ENCODE peak calls at places on chromosomes 16 and 17, in ten cellular contexts. One of them, this sample, is unnamed.

GRCh38 chr16:68993885-68994284 is 111.6 kb upstream of the HAS3 start:
- DNase-seq in prostate gland: no peak
- DNase-seq in tibial nerve: no peak
- DNase-seq in fibroblast of lung: peak
- DNase-seq in cardiac fibroblast: peak
- DNase-seq in fibroblast of the aortic adventitia: peak
- DNase-seq in stomach: no peak
- DNase-seq in BE2C: no peak
- DNase-seq in progenitor cell of endocrine pancreas: no peak
- DNase-seq in endodermal cell: no peak
- DNase-seq in this sample: peak

GRCh38 chr16:88999457-89000206 is 22.6 kb upstream of the CBFA2T3 start:
- DNase-seq in prostate gland: no peak
- DNase-seq in tibial nerve: no peak
- DNase-seq in fibroblast of lung: no peak
- DNase-seq in cardiac fibroblast: no peak
- DNase-seq in fibroblast of the aortic adventitia: no peak
- DNase-seq in stomach: no peak
- DNase-seq in BE2C: no peak
- DNase-seq in progenitor cell of endocrine pancreas: no peak
- DNase-seq in endodermal cell: peak
- DNase-seq in this sample: no peak

GRCh38 chr17:2396568-2397246 is 4.2 kb downstream of the MNT start:
- DNase-seq in prostate gland: peak
- DNase-seq in tibial nerve: peak
- DNase-seq in fibroblast of lung: peak
- DNase-seq in cardiac fibroblast: peak
- DNase-seq in fibroblast of the aortic adventitia: peak
- DNase-seq in stomach: peak
- DNase-seq in BE2C: peak
- DNase-seq in progenitor cell of endocrine pancreas: peak
- DNase-seq in endodermal cell: peak
- DNase-seq in this sample: peak

GRCh38 chr17:37039269-37039668 is 90.5 kb downstream of the AATF start:
- DNase-seq in prostate gland: no peak
- DNase-seq in tibial nerve: no peak
- DNase-seq in fibroblast of lung: no peak
- DNase-seq in cardiac fibroblast: no peak
- DNase-seq in fibroblast of the aortic adventitia: no peak
- DNase-seq in stomach: no peak
- DNase-seq in BE2C: no peak
- DNase-seq in progenitor cell of endocrine pancreas: no peak
- DNase-seq in endodermal cell: no peak
- DNase-seq in this sample: no peak

GRCh38 chr16:67528222-67528869 is at the start of gene RIPOR1:
- DNase-seq in prostate gland: no peak
- DNase-seq in tibial nerve: no peak
- DNase-seq in fibroblast of lung: no peak
- DNase-seq in cardiac fibroblast: no peak
- DNase-seq in fibroblast of the aortic adventitia: no peak
- DNase-seq in stomach: peak
- DNase-seq in BE2C: peak
- DNase-seq in progenitor cell of endocrine pancreas: peak
- DNase-seq in endodermal cell: peak
- DNase-seq in this sample: no peak

GRCh38 chr17:56110463-56111138 is 42.7 kb upstream of the ANKFN1 start:
- DNase-seq in prostate gland: peak
- DNase-seq in tibial nerve: no peak
- DNase-seq in fibroblast of lung: no peak
- DNase-seq in cardiac fibroblast: no peak
- DNase-seq in fibroblast of the aortic adventitia: no peak
- DNase-seq in stomach: peak
- DNase-seq in BE2C: no peak
- DNase-seq in progenitor cell of endocrine pancreas: no peak
- DNase-seq in endodermal cell: peak
- DNase-seq in this sample: no peak

GRCh38 chr16:88403794-88404581 is 21.2 kb downstream of the ZNF469 start:
- DNase-seq in prostate gland: no peak
- DNase-seq in tibial nerve: no peak
- DNase-seq in fibroblast of lung: peak
- DNase-seq in cardiac fibroblast: no peak
- DNase-seq in fibroblast of the aortic adventitia: no peak
- DNase-seq in stomach: no peak
- DNase-seq in BE2C: no peak
- DNase-seq in progenitor cell of endocrine pancreas: no peak
- DNase-seq in endodermal cell: no peak
- DNase-seq in this sample: no peak

GRCh38 chr16:76386784-76387183 is 109.6 kb downstream of the CNTNAP4 start:
- DNase-seq in prostate gland: no peak
- DNase-seq in tibial nerve: no peak
- DNase-seq in fibroblast of lung: no peak
- DNase-seq in cardiac fibroblast: peak
- DNase-seq in fibroblast of the aortic adventitia: peak
- DNase-seq in stomach: no peak
- DNase-seq in BE2C: no peak
- DNase-seq in progenitor cell of endocrine pancreas: no peak
- DNase-seq in endodermal cell: no peak
- DNase-seq in this sample: no peak

GRCh38 chr16:84091460-84091859 is 25.3 kb downstream of the MBTPS1 start:
- DNase-seq in prostate gland: no peak
- DNase-seq in tibial nerve: no peak
- DNase-seq in fibroblast of lung: no peak
- DNase-seq in cardiac fibroblast: no peak
- DNase-seq in fibroblast of the aortic adventitia: no peak
- DNase-seq in stomach: no peak
- DNase-seq in BE2C: no peak
- DNase-seq in progenitor cell of endocrine pancreas: no peak
- DNase-seq in endodermal cell: no peak
- DNase-seq in this sample: no peak

GRCh38 chr16:72357860-72358259 is 185.9 kb upstream of the PMFBP1 start:
- DNase-seq in prostate gland: no peak
- DNase-seq in tibial nerve: no peak
- DNase-seq in fibroblast of lung: peak
- DNase-seq in cardiac fibroblast: peak
- DNase-seq in fibroblast of the aortic adventitia: peak
- DNase-seq in stomach: no peak
- DNase-seq in BE2C: no peak
- DNase-seq in progenitor cell of endocrine pancreas: no peak
- DNase-seq in endodermal cell: no peak
- DNase-seq in this sample: no peak

GRCh38 chr17:72171703-72172670 is 51.2 kb downstream of the SOX9 start:
- DNase-seq in prostate gland: no peak
- DNase-seq in tibial nerve: no peak
- DNase-seq in fibroblast of lung: no peak
- DNase-seq in cardiac fibroblast: no peak
- DNase-seq in fibroblast of the aortic adventitia: no peak
- DNase-seq in stomach: no peak
- DNase-seq in BE2C: no peak
- DNase-seq in progenitor cell of endocrine pancreas: no peak
- DNase-seq in endodermal cell: no peak
- DNase-seq in this sample: no peak
- TF ChIP-seq CTCF in prostate gland: no peak
- TF ChIP-seq CTCF in tibial nerve: no peak
- TF ChIP-seq CTCF in fibroblast of lung: no peak
- TF ChIP-seq CTCF in cardiac fibroblast: no peak
- TF ChIP-seq CTCF in fibroblast of the aortic adventitia: no peak
- TF ChIP-seq CTCF in stomach: no peak
- TF ChIP-seq CTCF in BE2C: no peak
- TF ChIP-seq CTCF in progenitor cell of endocrine pancreas: no peak
- TF ChIP-seq CTCF in endodermal cell: no peak
- TF ChIP-seq CTCF in this sample: no peak

GRCh38 chr17:75694536-75694935 is 26.7 kb upstream of the ITGB4 start:
- DNase-seq in prostate gland: no peak
- DNase-seq in tibial nerve: no peak
- DNase-seq in fibroblast of lung: no peak
- DNase-seq in cardiac fibroblast: no peak
- DNase-seq in fibroblast of the aortic adventitia: no peak
- DNase-seq in stomach: no peak
- DNase-seq in BE2C: no peak
- DNase-seq in progenitor cell of endocrine pancreas: no peak
- DNase-seq in endodermal cell: no peak
- DNase-seq in this sample: no peak

GRCh38 chr17:75695830-75696271 is 25.4 kb upstream of the ITGB4 start:
- DNase-seq in prostate gland: peak
- DNase-seq in tibial nerve: no peak
- DNase-seq in fibroblast of lung: no peak
- DNase-seq in cardiac fibroblast: no peak
- DNase-seq in fibroblast of the aortic adventitia: no peak
- DNase-seq in stomach: peak
- DNase-seq in BE2C: no peak
- DNase-seq in progenitor cell of endocrine pancreas: no peak
- DNase-seq in endodermal cell: no peak
- DNase-seq in this sample: no peak

GRCh38 chr17:75692976-75693375 is 25.8 kb downstream of the SAP30BP start:
- DNase-seq in prostate gland: no peak
- DNase-seq in tibial nerve: no peak
- DNase-seq in fibroblast of lung: peak
- DNase-seq in cardiac fibroblast: no peak
- DNase-seq in fibroblast of the aortic adventitia: no peak
- DNase-seq in stomach: no peak
- DNase-seq in BE2C: no peak
- DNase-seq in progenitor cell of endocrine pancreas: no peak
- DNase-seq in endodermal cell: no peak
- DNase-seq in this sample: no peak

GRCh38 chr17:75695141-75695829 is 26.0 kb upstream of the ITGB4 start:
- DNase-seq in prostate gland: no peak
- DNase-seq in tibial nerve: no peak
- DNase-seq in fibroblast of lung: peak
- DNase-seq in cardiac fibroblast: peak
- DNase-seq in fibroblast of the aortic adventitia: no peak
- DNase-seq in stomach: no peak
- DNase-seq in BE2C: no peak
- DNase-seq in progenitor cell of endocrine pancreas: no peak
- DNase-seq in endodermal cell: no peak
- DNase-seq in this sample: no peak

DNA sequence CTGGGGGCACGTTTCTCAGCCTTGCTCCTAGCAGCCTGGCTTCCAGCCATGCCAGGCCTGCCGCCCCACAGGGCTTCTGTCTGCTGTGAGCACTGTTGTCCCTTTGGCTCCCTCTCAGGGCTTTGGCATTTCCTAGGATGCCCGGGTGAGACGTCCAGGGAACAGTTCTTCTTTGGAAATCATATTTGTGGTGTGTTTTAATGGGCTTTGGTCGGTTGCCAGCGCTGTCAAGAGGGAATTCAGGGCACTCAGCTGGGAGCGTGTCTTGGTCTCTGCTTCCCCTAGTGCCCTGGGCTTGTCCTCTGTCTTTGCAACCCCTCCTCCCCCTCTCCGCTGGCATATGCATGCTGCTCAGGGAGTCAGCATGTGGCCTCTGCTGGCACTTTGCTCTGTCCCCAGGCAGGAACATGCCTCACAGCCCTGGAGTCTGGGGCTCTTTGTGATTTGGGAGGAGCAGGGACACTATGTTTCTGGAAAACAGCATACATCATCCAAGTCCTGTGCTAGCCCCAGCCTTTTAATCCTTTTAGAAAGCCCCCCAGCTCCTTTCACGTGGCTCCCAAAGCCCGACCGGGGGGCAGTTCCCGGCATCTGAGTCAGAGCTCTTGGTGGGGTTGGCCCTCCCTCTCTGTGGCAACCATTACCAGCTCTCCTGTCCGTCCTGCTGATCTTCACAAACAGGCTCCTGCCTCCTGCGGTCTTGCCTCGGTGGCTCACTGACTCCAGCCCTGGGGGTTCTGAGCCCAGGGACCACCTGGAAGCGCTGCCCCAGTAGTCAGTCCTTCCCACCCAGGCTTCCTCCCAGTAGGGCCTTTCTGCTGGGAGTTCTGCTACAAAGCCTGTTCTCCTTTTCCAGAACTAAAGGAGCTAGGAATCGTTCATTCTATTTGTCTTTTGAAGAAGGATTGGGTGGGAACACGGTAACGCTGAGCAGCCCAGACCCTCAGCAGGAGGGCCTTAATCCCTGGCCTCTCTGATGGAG is 26.7 kb downstream of the SAP30BP start:
- DNase-seq in prostate gland: peak
- DNase-seq in tibial nerve: peak
- DNase-seq in fibroblast of lung: peak
- DNase-seq in cardiac fibroblast: peak
- DNase-seq in fibroblast of the aortic adventitia: peak
- DNase-seq in stomach: no peak
- DNase-seq in BE2C: peak
- DNase-seq in progenitor cell of endocrine pancreas: no peak
- DNase-seq in endodermal cell: peak
- DNase-seq in this sample: peak
- TF ChIP-seq CTCF in prostate gland: no peak
- TF ChIP-seq CTCF in tibial nerve: no peak
- TF ChIP-seq CTCF in fibroblast of lung: no peak
- TF ChIP-seq CTCF in cardiac fibroblast: no peak
- TF ChIP-seq CTCF in fibroblast of the aortic adventitia: no peak
- TF ChIP-seq CTCF in stomach: no peak
- TF ChIP-seq CTCF in BE2C: peak
- TF ChIP-seq CTCF in progenitor cell of endocrine pancreas: no peak
- TF ChIP-seq CTCF in endodermal cell: no peak
- TF ChIP-seq CTCF in this sample: peak

GRCh38 chr17:35498429-35499178 is 38.9 kb downstream of the SLFN12L start:
- DNase-seq in prostate gland: no peak
- DNase-seq in tibial nerve: no peak
- DNase-seq in fibroblast of lung: no peak
- DNase-seq in cardiac fibroblast: no peak
- DNase-seq in fibroblast of the aortic adventitia: no peak
- DNase-seq in stomach: no peak
- DNase-seq in BE2C: no peak
- DNase-seq in progenitor cell of endocrine pancreas: no peak
- DNase-seq in endodermal cell: no peak
- DNase-seq in this sample: no peak
- TF ChIP-seq CTCF in prostate gland: no peak
- TF ChIP-seq CTCF in tibial nerve: no peak
- TF ChIP-seq CTCF in fibroblast of lung: no peak
- TF ChIP-seq CTCF in cardiac fibroblast: no peak
- TF ChIP-seq CTCF in fibroblast of the aortic adventitia: no peak
- TF ChIP-seq CTCF in stomach: no peak
- TF ChIP-seq CTCF in BE2C: no peak
- TF ChIP-seq CTCF in progenitor cell of endocrine pancreas: no peak
- TF ChIP-seq CTCF in endodermal cell: no peak
- TF ChIP-seq CTCF in this sample: no peak

DNA sequence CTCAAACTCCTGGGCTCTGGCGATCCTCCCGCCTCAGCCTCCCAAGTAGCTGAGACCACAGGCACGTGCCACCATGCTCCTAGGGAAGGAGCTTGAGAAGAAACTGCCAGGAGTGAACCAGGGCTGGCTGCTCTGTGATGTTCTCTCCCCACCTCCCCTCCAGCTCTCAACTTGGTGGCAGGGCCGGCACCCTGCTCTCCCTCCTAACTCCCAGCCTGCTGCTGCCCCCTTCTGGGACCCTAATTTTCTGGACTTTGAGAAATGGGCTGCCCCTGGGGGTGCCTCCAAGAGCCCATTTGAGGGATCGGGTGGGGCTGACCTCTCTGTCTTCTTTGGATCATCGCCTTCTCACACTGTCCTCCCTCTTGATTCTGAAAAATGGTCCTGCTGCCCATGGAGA is 14.9 kb upstream of the STAT3 start:
- DNase-seq in prostate gland: no peak
- DNase-seq in tibial nerve: no peak
- DNase-seq in fibroblast of lung: no peak
- DNase-seq in cardiac fibroblast: no peak
- DNase-seq in fibroblast of the aortic adventitia: no peak
- DNase-seq in stomach: peak
- DNase-seq in BE2C: peak
- DNase-seq in progenitor cell of endocrine pancreas: no peak
- DNase-seq in endodermal cell: peak
- DNase-seq in this sample: no peak
- TF ChIP-seq CTCF in prostate gland: no peak
- TF ChIP-seq CTCF in tibial nerve: no peak
- TF ChIP-seq CTCF in fibroblast of lung: peak
- TF ChIP-seq CTCF in cardiac fibroblast: no peak
- TF ChIP-seq CTCF in fibroblast of the aortic adventitia: no peak
- TF ChIP-seq CTCF in stomach: no peak
- TF ChIP-seq CTCF in BE2C: peak
- TF ChIP-seq CTCF in progenitor cell of endocrine pancreas: peak
- TF ChIP-seq CTCF in endodermal cell: peak
- TF ChIP-seq CTCF in this sample: peak